ENCODE peak calls at places on chromosomes 4 and X, in five cellular contexts. N, T, L, E and S are unnamed samples.

GRCh38 chrX:12999422-12999821 is 24.5 kb downstream of the TMSB4X start:
- DNase-seq in E (no peak), N (no peak), T (no peak), L (no peak), S (no peak)

GRCh38 chrX:76127341-76127740 is 45.5 kb upstream of the PBDC1 start:
- DNase-seq in T (no peak), L (no peak), E (no peak), N (no peak), S (no peak)

GRCh38 chr4:137861682-137862081 is 329.4 kb upstream of the PCDH18 start:
- DNase-seq in L (no peak), T (no peak), N (no peak), E (no peak), S (peak)

GRCh38 chrX:48938721-48939416 is 18.5 kb downstream of the OTUD5 start:
- DNase-seq in T (no peak), L (no peak), N (peak), E (no peak), S (no peak)

GRCh38 chrX:10064736-10065135 is 92.0 kb upstream of the CLCN4 start:
- DNase-seq in T (no peak), L (no peak), E (no peak), N (no peak), S (no peak)

GRCh38 chr4:41718907-41719306 is 29.6 kb downstream of the PHOX2B start:
- DNase-seq in T (no peak), E (no peak), N (no peak), L (no peak), S (no peak)

GRCh38 chrX:125757794-125758564 is 408.1 kb downstream of the DCAF12L2 start:
- DNase-seq in L (no peak), E (no peak), N (no peak), T (no peak), S (no peak)

GRCh38 chr4:91824773-91825172 is 479.0 kb upstream of the GRID2 start:
- DNase-seq in N (no peak), T (no peak), E (no peak), L (no peak), S (no peak)

GRCh38 chr4:106194801-106195200 is 121.2 kb downstream of the TBCK start:
- DNase-seq in T (no peak), E (no peak), L (no peak), N (no peak), S (no peak)

GRCh38 chr4:26871611-26872010 is 11.0 kb downstream of the STIM2 start:
- DNase-seq in N (no peak), E (no peak), L (no peak), T (no peak), S (peak)

GRCh38 chr4:5018096-5018495 is 1.2 kb downstream of the CYTL1 start:
- DNase-seq in L (no peak), E (no peak), N (no peak), T (no peak), S (no peak)

GRCh38 chrX:132592880-132593279 is 104.0 kb upstream of the MBNL3 start:
- DNase-seq in L (no peak), E (no peak), T (peak), N (no peak), S (peak)

GRCh38 chrX:122943918-122944317 is 240.2 kb upstream of the GRIA3 start:
- DNase-seq in E (no peak), T (no peak), L (no peak), N (no peak), S (no peak)

DNA sequence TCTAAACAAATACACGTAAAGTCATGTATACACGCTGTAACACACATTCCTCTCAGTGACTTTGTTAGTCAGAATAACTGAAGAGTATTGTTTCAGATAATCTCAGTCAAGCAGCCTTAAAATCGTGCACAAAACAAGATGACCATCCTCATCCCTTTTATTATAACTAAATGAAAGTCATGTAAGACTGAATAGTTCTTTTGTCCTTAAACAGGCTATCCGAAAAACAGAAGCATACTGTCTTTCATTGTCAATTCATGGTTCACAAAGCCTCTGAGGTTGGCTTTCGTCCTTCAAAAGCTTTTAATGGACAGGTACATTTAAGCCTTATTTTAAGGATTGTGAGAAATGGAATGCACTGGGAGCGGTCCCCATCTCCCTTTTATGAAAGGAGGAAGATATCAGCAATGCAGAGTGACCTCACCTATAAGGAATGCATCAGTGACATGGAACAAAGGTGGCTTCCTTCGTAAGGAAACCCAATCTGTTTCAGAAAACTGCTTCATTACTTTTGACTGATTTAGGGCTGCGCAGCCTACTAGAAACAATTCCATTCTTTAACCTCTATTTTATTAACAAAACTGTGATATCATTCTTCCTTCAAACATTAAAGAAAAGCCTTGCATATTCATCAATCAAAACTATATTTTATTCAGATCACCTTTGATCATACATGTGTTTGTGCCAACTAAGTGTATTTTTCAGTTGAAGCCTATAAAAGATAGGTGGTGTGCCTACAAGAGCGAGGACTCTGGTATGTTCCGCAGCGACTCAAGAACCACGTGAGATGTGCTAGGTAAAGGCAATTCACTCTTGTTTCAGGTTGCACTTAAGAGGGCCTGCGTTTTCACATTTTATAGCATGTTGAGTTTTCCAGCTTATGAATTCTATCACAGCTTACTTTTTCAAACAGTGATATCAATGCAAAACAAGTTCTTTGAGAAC is 19.2 kb downstream of the SH3RF1 start:
- DNase-seq in T (peak), L (no peak), N (no peak), E (peak), S (no peak)
- TF ChIP-seq SIN3A in T (no peak), L (no peak), N (no peak), E (peak), S (no peak)

GRCh38 chrX:71320126-71320525 is 18.6 kb downstream of the ITGB1BP2 start:
- DNase-seq in E (no peak), L (no peak), T (no peak), N (no peak), S (no peak)

DNA sequence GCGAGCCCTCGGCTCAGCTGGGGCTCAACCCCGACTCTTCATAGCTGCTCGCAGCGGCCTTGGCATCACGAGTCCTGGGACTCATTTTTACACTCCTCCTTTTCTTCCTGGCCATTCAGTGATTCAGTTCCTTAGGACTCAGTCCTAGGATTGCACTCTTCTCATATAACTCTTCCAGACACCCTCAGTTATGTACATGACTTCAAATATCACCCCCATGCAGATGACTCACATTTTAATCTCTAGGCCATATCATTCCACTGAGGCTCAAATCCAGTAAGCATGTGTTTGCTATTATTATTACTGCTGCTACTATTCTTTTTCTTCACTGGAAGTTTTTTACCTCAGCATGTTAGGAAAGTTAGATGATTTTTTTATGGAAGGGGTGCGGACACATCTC is 14.4 kb downstream of the ITGB1BP2 start:
- DNase-seq in E (no peak), T (no peak), L (no peak), N (no peak), S (no peak)
- TF ChIP-seq REST in E (no peak), T (no peak), L (no peak), N (no peak), S (no peak)

GRCh38 chr4:112252234-112252633 is 20.6 kb downstream of the AP1AR start:
- DNase-seq in T (no peak), N (no peak), L (no peak), E (no peak), S (no peak)

GRCh38 chr4:112245383-112245782 is 13.8 kb downstream of the AP1AR start:
- DNase-seq in L (no peak), N (no peak), E (no peak), T (no peak), S (no peak)

GRCh38 chr4:112253382-112254000 is 21.9 kb downstream of the AP1AR start:
- DNase-seq in E (no peak), T (no peak), L (no peak), N (no peak), S (no peak)

GRCh38 chr4:112247021-112247420 is 15.4 kb downstream of the AP1AR start:
- DNase-seq in N (no peak), T (no peak), E (no peak), L (no peak), S (no peak)

GRCh38 chr4:112251044-112251632 is 19.6 kb downstream of the AP1AR start:
- DNase-seq in T (no peak), L (no peak), N (no peak), E (no peak), S (no peak)
- TF ChIP-seq SIN3A in T (no peak), L (no peak), N (no peak), E (no peak), S (no peak)

GRCh38 chr4:56078866-56079265 is 130.1 kb downstream of the CEP135 start:
- DNase-seq in N (no peak), L (no peak), T (no peak), E (no peak), S (no peak)
- TF ChIP-seq REST in N (no peak), L (no peak), T (no peak), E (no peak), S (no peak)

GRCh38 chr4:665381-665750 is 8.7 kb downstream of the ATP5ME start:
- DNase-seq in E (no peak), L (no peak), T (no peak), N (no peak), S (no peak)

GRCh38 chr4:666436-666810 is 7.7 kb downstream of the ATP5ME start:
- DNase-seq in L (no peak), N (no peak), E (no peak), T (no peak), S (no peak)

GRCh38 chr4:667545-667925 is 6.5 kb downstream of the ATP5ME start:
- DNase-seq in L (no peak), N (no peak), E (no peak), T (no peak), S (no peak)

GRCh38 chr4:665751-666435 is 8.2 kb downstream of the ATP5ME start:
- DNase-seq in N (no peak), E (no peak), L (no peak), T (no peak), S (no peak)

GRCh38 chr4:666822-667544 is 7.1 kb downstream of the ATP5ME start:
- DNase-seq in L (no peak), T (no peak), N (no peak), E (no peak), S (no peak)
- TF ChIP-seq SIN3A in L (no peak), T (no peak), N (no peak), E (no peak), S (no peak)

GRCh38 chr4:2048831-2049230 is 10.3 kb upstream of the NAT8L start:
- DNase-seq in L (no peak), E (no peak), N (no peak), T (no peak), S (no peak)
- TF ChIP-seq REST in L (no peak), E (no peak), N (no peak), T (no peak), S (no peak)

GRCh38 chr4:45554423-45554822 is 569.4 kb downstream of the GABRG1 start:
- DNase-seq in E (no peak), L (no peak), T (no peak), N (no peak), S (no peak)

DNA sequence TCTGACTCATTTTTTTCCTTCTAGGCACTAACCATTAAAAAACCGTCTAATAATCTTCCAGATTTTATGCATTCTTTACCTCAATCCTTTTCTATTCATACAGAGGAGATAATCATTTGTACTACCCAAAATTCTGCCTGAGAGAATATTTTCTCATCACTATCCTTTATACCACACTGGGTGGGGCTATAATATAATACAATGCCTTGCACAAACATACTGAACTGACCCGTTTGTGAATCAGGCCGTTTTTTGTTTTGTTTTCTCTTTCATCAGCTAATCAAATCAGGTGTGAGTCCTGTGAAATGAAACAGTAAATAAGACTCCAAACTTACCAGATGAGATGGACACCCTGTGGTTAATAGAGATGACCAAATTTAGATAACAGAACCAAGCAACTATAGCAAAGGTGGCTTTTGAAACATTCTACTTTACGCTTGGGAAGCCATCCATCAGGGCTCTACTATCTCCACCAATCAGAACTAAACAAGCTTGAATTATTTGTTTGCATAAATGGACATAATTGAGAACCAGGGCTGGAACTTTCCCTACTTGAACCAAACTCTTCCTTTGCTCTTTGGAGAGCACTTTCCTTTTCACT is 573.0 kb downstream of the GABRG1 start:
- DNase-seq in N (no peak), E (no peak), L (no peak), T (no peak), S (no peak)
- TF ChIP-seq SIN3A in N (no peak), E (no peak), L (no peak), T (no peak), S (no peak)